ENCODE peak calls at places on chromosomes 4 and X, in eight cellular contexts. One of them, this sample, is unnamed.

GRCh38 chr4:168923526-168924194 is 86.4 kb downstream of the CBR4 start:
- DNase-seq in IMR-90: peak; percentile 86
- DNase-seq in PC-3: peak; percentile 74
- DNase-seq in GM23338: peak; percentile 94
- DNase-seq in left ventricle myocardium inferior: no peak
- DNase-seq in A549: peak; percentile 55
- DNase-seq in upper lobe of left lung: peak; percentile 47
- DNase-seq in cardiac muscle cell: peak; percentile 87
- DNase-seq in this sample: no peak

GRCh38 chrX:67613366-67613765 is 69.5 kb downstream of the AR start:
- DNase-seq in left ventricle myocardium inferior: no peak
- DNase-seq in upper lobe of left lung: no peak
- DNase-seq in cardiac muscle cell: peak; percentile 15
- DNase-seq in PC-3: no peak
- DNase-seq in GM23338: no peak
- DNase-seq in IMR-90: peak; percentile 14
- DNase-seq in A549: no peak
- DNase-seq in this sample: no peak

GRCh38 chrX:17040711-17041110 is 94.3 kb downstream of the REPS2 start:
- DNase-seq in upper lobe of left lung: no peak
- DNase-seq in cardiac muscle cell: no peak
- DNase-seq in left ventricle myocardium inferior: no peak
- DNase-seq in PC-3: peak; percentile 60
- DNase-seq in GM23338: no peak
- DNase-seq in IMR-90: no peak
- DNase-seq in A549: no peak
- DNase-seq in this sample: no peak

GRCh38 chrX:118353081-118353850 is 7.4 kb downstream of the WDR44 start:
- DNase-seq in GM23338: peak; percentile 9
- DNase-seq in upper lobe of left lung: no peak
- DNase-seq in left ventricle myocardium inferior: no peak
- DNase-seq in cardiac muscle cell: no peak
- DNase-seq in PC-3: no peak
- DNase-seq in A549: no peak
- DNase-seq in IMR-90: no peak
- DNase-seq in this sample: no peak

GRCh38 chrX:133297284-133297683 is 79.1 kb upstream of the TFDP3 start:
- DNase-seq in GM23338: no peak
- DNase-seq in IMR-90: peak; percentile 75
- DNase-seq in A549: no peak
- DNase-seq in left ventricle myocardium inferior: no peak
- DNase-seq in cardiac muscle cell: peak; percentile 41
- DNase-seq in upper lobe of left lung: no peak
- DNase-seq in PC-3: peak; percentile 86
- DNase-seq in this sample: no peak

GRCh38 chr4:5940470-5941203 is 47.8 kb upstream of the CRMP1 start:
- DNase-seq in A549: no peak
- DNase-seq in left ventricle myocardium inferior: no peak
- DNase-seq in GM23338: peak; percentile 44
- DNase-seq in upper lobe of left lung: no peak
- DNase-seq in PC-3: peak; percentile 2
- DNase-seq in IMR-90: peak; percentile 10
- DNase-seq in cardiac muscle cell: peak; percentile 41
- DNase-seq in this sample: no peak

GRCh38 chr4:1510931-1511330 is 104.7 kb upstream of the NKX1-1 start:
- DNase-seq in cardiac muscle cell: no peak
- DNase-seq in IMR-90: no peak
- DNase-seq in left ventricle myocardium inferior: no peak
- DNase-seq in PC-3: no peak
- DNase-seq in A549: no peak
- DNase-seq in GM23338: no peak
- DNase-seq in upper lobe of left lung: no peak
- DNase-seq in this sample: no peak

GRCh38 chrX:53674581-53674980 is 11.9 kb downstream of the HUWE1 start:
- DNase-seq in upper lobe of left lung: no peak
- DNase-seq in cardiac muscle cell: peak; percentile 9
- DNase-seq in GM23338: no peak
- DNase-seq in IMR-90: peak; percentile 29
- DNase-seq in left ventricle myocardium inferior: no peak
- DNase-seq in PC-3: peak; percentile 19
- DNase-seq in A549: no peak
- DNase-seq in this sample: no peak

GRCh38 chr4:139783761-139784484 is 118.3 kb downstream of the MGST2 start:
- DNase-seq in GM23338: peak; percentile 50
- DNase-seq in upper lobe of left lung: no peak
- DNase-seq in A549: no peak
- DNase-seq in PC-3: no peak
- DNase-seq in left ventricle myocardium inferior: no peak
- DNase-seq in cardiac muscle cell: peak; percentile 21
- DNase-seq in IMR-90: no peak
- DNase-seq in this sample: no peak

GRCh38 chr4:107270614-107271013 is 234.5 kb upstream of the DKK2 start:
- DNase-seq in A549: no peak
- DNase-seq in left ventricle myocardium inferior: no peak
- DNase-seq in PC-3: no peak
- DNase-seq in IMR-90: no peak
- DNase-seq in GM23338: no peak
- DNase-seq in cardiac muscle cell: no peak
- DNase-seq in upper lobe of left lung: no peak
- DNase-seq in this sample: no peak

GRCh38 chr4:37981844-37982720 is 21.9 kb downstream of the PTTG2 start:
- DNase-seq in IMR-90: peak; percentile 18
- DNase-seq in GM23338: no peak
- DNase-seq in PC-3: peak; percentile 7
- DNase-seq in A549: no peak
- DNase-seq in left ventricle myocardium inferior: no peak
- DNase-seq in upper lobe of left lung: no peak
- DNase-seq in cardiac muscle cell: peak; percentile 30
- DNase-seq in this sample: no peak

GRCh38 chr4:25448379-25449109 is 71.5 kb downstream of the ANAPC4 start:
- DNase-seq in cardiac muscle cell: peak; percentile 64
- DNase-seq in PC-3: no peak
- DNase-seq in upper lobe of left lung: no peak
- DNase-seq in IMR-90: peak; percentile 42
- DNase-seq in A549: no peak
- DNase-seq in left ventricle myocardium inferior: no peak
- DNase-seq in GM23338: peak; percentile 40
- DNase-seq in this sample: no peak

GRCh38 chr4:4424499-4425115 is 37.7 kb downstream of the NSG1 start:
- DNase-seq in cardiac muscle cell: no peak
- DNase-seq in left ventricle myocardium inferior: no peak
- DNase-seq in A549: no peak
- DNase-seq in upper lobe of left lung: no peak
- DNase-seq in IMR-90: no peak
- DNase-seq in PC-3: no peak
- DNase-seq in GM23338: no peak
- DNase-seq in this sample: no peak

GRCh38 chr4:133000012-133000411 is 149.1 kb upstream of the PCDH10 start:
- DNase-seq in A549: no peak
- DNase-seq in PC-3: no peak
- DNase-seq in cardiac muscle cell: peak; percentile 50
- DNase-seq in upper lobe of left lung: no peak
- DNase-seq in IMR-90: no peak
- DNase-seq in GM23338: no peak
- DNase-seq in left ventricle myocardium inferior: no peak
- DNase-seq in this sample: no peak

GRCh38 chr4:112196446-112196845 is 35.1 kb upstream of the AP1AR start:
- DNase-seq in IMR-90: peak; percentile 6
- DNase-seq in GM23338: no peak
- DNase-seq in cardiac muscle cell: no peak
- DNase-seq in upper lobe of left lung: no peak
- DNase-seq in left ventricle myocardium inferior: no peak
- DNase-seq in PC-3: no peak
- DNase-seq in A549: no peak
- DNase-seq in this sample: no peak

GRCh38 chr4:30770049-30770549 is 49.9 kb downstream of the PCDH7 start:
- DNase-seq in upper lobe of left lung: no peak
- DNase-seq in A549: no peak
- DNase-seq in cardiac muscle cell: peak; percentile 49
- DNase-seq in GM23338: no peak
- DNase-seq in PC-3: peak; percentile 73
- DNase-seq in left ventricle myocardium inferior: no peak
- DNase-seq in IMR-90: peak; percentile 41
- DNase-seq in this sample: no peak

GRCh38 chr4:177367336-177367735 is 57.7 kb downstream of the NEIL3 start:
- DNase-seq in IMR-90: peak; percentile 52
- DNase-seq in A549: no peak
- DNase-seq in upper lobe of left lung: no peak
- DNase-seq in PC-3: peak; percentile 26
- DNase-seq in GM23338: peak; percentile 68
- DNase-seq in left ventricle myocardium inferior: no peak
- DNase-seq in cardiac muscle cell: peak; percentile 49
- DNase-seq in this sample: no peak

GRCh38 chrX:20347486-20347885 is 80.8 kb upstream of the RPS6KA3 start:
- DNase-seq in left ventricle myocardium inferior: no peak
- DNase-seq in PC-3: no peak
- DNase-seq in cardiac muscle cell: peak; percentile 75
- DNase-seq in GM23338: no peak
- DNase-seq in IMR-90: peak; percentile 61
- DNase-seq in upper lobe of left lung: no peak
- DNase-seq in A549: no peak
- DNase-seq in this sample: no peak

GRCh38 chr4:7150083-7150635 is 42.2 kb upstream of the SORCS2 start:
- DNase-seq in IMR-90: no peak
- DNase-seq in GM23338: no peak
- DNase-seq in upper lobe of left lung: no peak
- DNase-seq in A549: no peak
- DNase-seq in left ventricle myocardium inferior: no peak
- DNase-seq in cardiac muscle cell: no peak
- DNase-seq in PC-3: no peak
- DNase-seq in this sample: no peak

GRCh38 chrX:134753185-134754008 is 95.1 kb upstream of the PLAC1 start:
- DNase-seq in GM23338: no peak
- DNase-seq in upper lobe of left lung: no peak
- DNase-seq in IMR-90: peak; percentile 65
- DNase-seq in A549: peak; percentile 29
- DNase-seq in left ventricle myocardium inferior: no peak
- DNase-seq in PC-3: peak; percentile 79
- DNase-seq in cardiac muscle cell: peak; percentile 71
- DNase-seq in this sample: no peak

GRCh38 chrX:107579956-107580355 is 48.4 kb upstream of the PRPS1 start:
- DNase-seq in IMR-90: peak; percentile 90
- DNase-seq in cardiac muscle cell: no peak
- DNase-seq in upper lobe of left lung: no peak
- DNase-seq in A549: no peak
- DNase-seq in PC-3: no peak
- DNase-seq in left ventricle myocardium inferior: no peak
- DNase-seq in GM23338: no peak
- DNase-seq in this sample: no peak

GRCh38 chr4:109410776-109411175 is 22.8 kb upstream of the SEC24B start:
- DNase-seq in left ventricle myocardium inferior: no peak
- DNase-seq in A549: no peak
- DNase-seq in PC-3: peak; percentile 17
- DNase-seq in upper lobe of left lung: no peak
- DNase-seq in IMR-90: peak; percentile 53
- DNase-seq in GM23338: peak; percentile 40
- DNase-seq in cardiac muscle cell: peak; percentile 33
- DNase-seq in this sample: no peak

GRCh38 chr4:9758641-9759317 is 22.7 kb upstream of the DRD5 start:
- DNase-seq in cardiac muscle cell: no peak
- DNase-seq in upper lobe of left lung: no peak
- DNase-seq in left ventricle myocardium inferior: no peak
- DNase-seq in GM23338: no peak
- DNase-seq in IMR-90: no peak
- DNase-seq in PC-3: no peak
- DNase-seq in A549: no peak
- DNase-seq in this sample: no peak

GRCh38 chr4:156774422-156774821 is 197.2 kb downstream of the PDGFC start:
- DNase-seq in upper lobe of left lung: no peak
- DNase-seq in A549: no peak
- DNase-seq in GM23338: no peak
- DNase-seq in cardiac muscle cell: peak; percentile 87
- DNase-seq in IMR-90: peak; percentile 96
- DNase-seq in left ventricle myocardium inferior: no peak
- DNase-seq in PC-3: peak; percentile 56
- DNase-seq in this sample: no peak

GRCh38 chrX:10254746-10255145 is 98.0 kb downstream of the CLCN4 start:
- DNase-seq in left ventricle myocardium inferior: no peak
- DNase-seq in IMR-90: no peak
- DNase-seq in cardiac muscle cell: no peak
- DNase-seq in A549: peak; percentile 20
- DNase-seq in upper lobe of left lung: no peak
- DNase-seq in GM23338: peak; percentile 1
- DNase-seq in PC-3: peak; percentile 71
- DNase-seq in this sample: no peak

GRCh38 chr4:73127839-73128448 is 58.4 kb upstream of the COX18 start:
- DNase-seq in cardiac muscle cell: peak; percentile 32
- DNase-seq in IMR-90: peak; percentile 5
- DNase-seq in left ventricle myocardium inferior: no peak
- DNase-seq in PC-3: peak; percentile 28
- DNase-seq in upper lobe of left lung: no peak
- DNase-seq in A549: peak; percentile 8
- DNase-seq in GM23338: peak; percentile 46
- DNase-seq in this sample: no peak
- TF ChIP-seq CTCF in cardiac muscle cell: peak; percentile 17
- TF ChIP-seq CTCF in IMR-90: peak; percentile 20
- TF ChIP-seq CTCF in left ventricle myocardium inferior: peak; percentile 52
- TF ChIP-seq CTCF in PC-3: peak; percentile 59
- TF ChIP-seq CTCF in upper lobe of left lung: no peak
- TF ChIP-seq CTCF in A549: peak; percentile 7
- TF ChIP-seq CTCF in GM23338: peak; percentile 41
- TF ChIP-seq CTCF in this sample: peak; percentile 53

DNA sequence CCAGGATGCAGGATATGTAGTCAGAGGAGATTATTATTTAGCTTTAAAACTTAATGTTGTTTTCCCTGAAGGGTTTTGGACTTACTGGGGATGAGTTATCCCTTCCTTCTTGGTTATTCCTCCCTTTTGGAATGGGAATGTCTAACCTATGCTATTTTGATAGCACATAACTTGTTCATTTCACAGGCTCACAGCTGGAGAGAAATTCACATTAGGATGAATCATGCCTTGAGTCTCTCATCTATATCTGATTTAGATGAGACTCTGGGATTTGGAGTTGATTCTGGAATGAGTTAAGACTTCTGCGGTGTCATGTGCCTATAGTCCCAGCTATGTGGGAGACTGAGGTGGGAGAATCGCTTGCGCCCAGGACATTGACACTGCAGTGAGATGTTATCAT is 81.1 kb downstream of the ATP11C start:
- DNase-seq in cardiac muscle cell: no peak
- DNase-seq in upper lobe of left lung: no peak
- DNase-seq in GM23338: no peak
- DNase-seq in left ventricle myocardium inferior: no peak
- DNase-seq in A549: no peak
- DNase-seq in IMR-90: peak; percentile 76
- DNase-seq in PC-3: no peak
- DNase-seq in this sample: no peak
- H3K4me1 ChIP-seq in cardiac muscle cell: no peaks in the 10 kb centered on the region
- H3K4me1 ChIP-seq in upper lobe of left lung: no peaks in the 10 kb centered on the region
- H3K4me1 ChIP-seq in GM23338: peaks cover 20% of the 10 kb centered on the region
- H3K4me1 ChIP-seq in left ventricle myocardium inferior: no peaks in the 10 kb centered on the region
- H3K4me1 ChIP-seq in A549: no peaks in the 10 kb centered on the region
- H3K4me1 ChIP-seq in IMR-90: peaks cover 1% of the 10 kb centered on the region
- H3K4me1 ChIP-seq in PC-3: no peaks in the 10 kb centered on the region
- H3K4me1 ChIP-seq in this sample: no peaks in the 10 kb centered on the region

GRCh38 chr4:117085185-117085701 is at the start of gene TRAM1L1:
- DNase-seq in GM23338: peak; percentile 90
- DNase-seq in left ventricle myocardium inferior: peak; percentile 55
- DNase-seq in upper lobe of left lung: peak; percentile 37
- DNase-seq in A549: peak; percentile 26
- DNase-seq in PC-3: peak; percentile 55
- DNase-seq in cardiac muscle cell: peak; percentile 73
- DNase-seq in IMR-90: peak; percentile 63
- DNase-seq in this sample: peak; percentile 65
- TF ChIP-seq CTCF in GM23338: peak; percentile 18
- TF ChIP-seq CTCF in left ventricle myocardium inferior: no peak
- TF ChIP-seq CTCF in upper lobe of left lung: no peak
- TF ChIP-seq CTCF in A549: no peak
- TF ChIP-seq CTCF in PC-3: peak; percentile 28
- TF ChIP-seq CTCF in cardiac muscle cell: peak; percentile 10
- TF ChIP-seq CTCF in IMR-90: no peak
- TF ChIP-seq CTCF in this sample: no peak

GRCh38 chr4:68447201-68447600 is at the start of gene TMPRSS11E:
- DNase-seq in GM23338: no peak
- DNase-seq in upper lobe of left lung: no peak
- DNase-seq in cardiac muscle cell: no peak
- DNase-seq in PC-3: peak; percentile 92
- DNase-seq in IMR-90: no peak
- DNase-seq in A549: no peak
- DNase-seq in left ventricle myocardium inferior: no peak
- DNase-seq in this sample: no peak
- H3K4me1 ChIP-seq in GM23338: peaks cover 61% of the 10 kb centered on the region
- H3K4me1 ChIP-seq in upper lobe of left lung: no peaks in the 10 kb centered on the region
- H3K4me1 ChIP-seq in cardiac muscle cell: no peaks in the 10 kb centered on the region
- H3K4me1 ChIP-seq in PC-3: peaks cover 29% of the 10 kb centered on the region
- H3K4me1 ChIP-seq in IMR-90: no peaks in the 10 kb centered on the region
- H3K4me1 ChIP-seq in A549: no peaks in the 10 kb centered on the region
- H3K4me1 ChIP-seq in left ventricle myocardium inferior: no peaks in the 10 kb centered on the region
- H3K4me1 ChIP-seq in this sample: no peaks in the 10 kb centered on the region